ENCODE peak calls at places on chromosomes 5 and 9, in seven cellular contexts. W, X, C, R, T, F and E are unnamed samples.

GRCh38 chr9:69963728-69964127 is 79.9 kb upstream of the MAMDC2 start:
- DNase-seq in W (no peak), X (no peak), C (no peak), R (no peak), T (no peak), F (no peak), E (no peak)

GRCh38 chr5:168269950-168270349 is 21.5 kb upstream of the WWC1 start:
- DNase-seq in W (peak; percentile 3), X (no peak), C (no peak), R (no peak), T (no peak), F (no peak), E (no peak)

GRCh38 chr9:98086461-98086860 is 29.9 kb downstream of the NANS start:
- DNase-seq in W (no peak), X (no peak), C (no peak), R (no peak), T (no peak), F (no peak), E (no peak)

GRCh38 chr9:11158063-11158462 is 545.3 kb upstream of the PTPRD start:
- DNase-seq in W (no peak), X (no peak), C (no peak), R (no peak), T (peak; percentile 35), F (no peak), E (no peak)

GRCh38 chr9:33164138-33164809 is 2.9 kb downstream of the B4GALT1 start:
- DNase-seq in W (no peak), X (no peak), C (no peak), R (no peak), T (no peak), F (no peak), E (no peak)

GRCh38 chr9:15404171-15404570 is 18.5 kb upstream of the SNAPC3 start:
- DNase-seq in W (no peak), X (peak; percentile 65), C (no peak), R (no peak), T (no peak), F (no peak), E (no peak)

GRCh38 chr5:158492850-158493249 is 606.9 kb downstream of the EBF1 start:
- DNase-seq in W (peak; percentile 36), X (no peak), C (no peak), R (no peak), T (no peak), F (no peak), E (no peak)

GRCh38 chr9:124511426-124511840 is 4.2 kb upstream of the NR5A1 start:
- DNase-seq in W (no peak), X (no peak), C (no peak), R (no peak), T (peak; percentile 59), F (peak; percentile 20), E (no peak)

GRCh38 chr5:68049053-68049713 is 166.4 kb upstream of the PIK3R1 start:
- DNase-seq in W (no peak), X (no peak), C (no peak), R (peak; percentile 92), T (no peak), F (no peak), E (no peak)

GRCh38 chr5:83837261-83837894 is 116.7 kb upstream of the HAPLN1 start:
- DNase-seq in W (no peak), X (no peak), C (no peak), R (no peak), T (no peak), F (no peak), E (no peak)

GRCh38 chr5:103021310-103021709 is 98.6 kb downstream of the GIN1 start:
- DNase-seq in W (no peak), X (no peak), C (no peak), R (no peak), T (no peak), F (no peak), E (no peak)

GRCh38 chr9:130991227-130992058 is 17.5 kb upstream of the LAMC3 start:
- DNase-seq in W (no peak), X (no peak), C (no peak), R (no peak), T (no peak), F (no peak), E (no peak)

GRCh38 chr9:115134941-115135340 is 17.0 kb upstream of the TNC start:
- DNase-seq in W (peak; percentile 52), X (no peak), C (no peak), R (no peak), T (no peak), F (no peak), E (no peak)

GRCh38 chr5:126002222-126002897 is 420.8 kb upstream of the GRAMD2B start:
- DNase-seq in W (peak; percentile 94), X (peak; percentile 84), C (peak; percentile 45), R (peak; percentile 40), T (peak; percentile 86), F (no peak), E (no peak)

DNA sequence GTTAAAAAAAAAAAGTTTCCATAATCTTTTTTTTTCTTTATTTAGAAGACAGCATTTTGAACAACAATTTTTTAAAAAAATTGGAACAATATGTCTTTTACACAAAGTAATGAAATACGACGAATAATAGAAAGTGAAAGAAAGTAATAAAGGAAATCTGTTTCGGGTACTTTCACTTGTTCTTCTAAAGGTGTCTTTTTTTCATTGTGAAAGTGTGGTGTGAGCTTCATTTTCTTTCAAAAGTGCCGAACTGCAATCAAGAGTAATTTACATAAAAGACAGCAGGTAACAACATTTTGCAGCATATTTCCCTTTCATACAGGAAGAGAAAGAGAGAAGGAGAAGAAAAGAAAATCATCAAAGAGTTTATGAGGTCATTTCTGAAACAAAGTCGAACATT is 159.7 kb upstream of the CDH12 start:
- DNase-seq in W (no peak), X (no peak), C (no peak), R (no peak), T (no peak), F (no peak), E (no peak)
- H3K4me3 ChIP-seq in W (peak overlapping the region; percentile 14), X (no peak overlapping the region), C (peak overlapping the region; percentile 17), R (peak overlapping the region; percentile 42), T (no peak overlapping the region), F (no peak overlapping the region), E (peak overlapping the region; percentile 20)

DNA sequence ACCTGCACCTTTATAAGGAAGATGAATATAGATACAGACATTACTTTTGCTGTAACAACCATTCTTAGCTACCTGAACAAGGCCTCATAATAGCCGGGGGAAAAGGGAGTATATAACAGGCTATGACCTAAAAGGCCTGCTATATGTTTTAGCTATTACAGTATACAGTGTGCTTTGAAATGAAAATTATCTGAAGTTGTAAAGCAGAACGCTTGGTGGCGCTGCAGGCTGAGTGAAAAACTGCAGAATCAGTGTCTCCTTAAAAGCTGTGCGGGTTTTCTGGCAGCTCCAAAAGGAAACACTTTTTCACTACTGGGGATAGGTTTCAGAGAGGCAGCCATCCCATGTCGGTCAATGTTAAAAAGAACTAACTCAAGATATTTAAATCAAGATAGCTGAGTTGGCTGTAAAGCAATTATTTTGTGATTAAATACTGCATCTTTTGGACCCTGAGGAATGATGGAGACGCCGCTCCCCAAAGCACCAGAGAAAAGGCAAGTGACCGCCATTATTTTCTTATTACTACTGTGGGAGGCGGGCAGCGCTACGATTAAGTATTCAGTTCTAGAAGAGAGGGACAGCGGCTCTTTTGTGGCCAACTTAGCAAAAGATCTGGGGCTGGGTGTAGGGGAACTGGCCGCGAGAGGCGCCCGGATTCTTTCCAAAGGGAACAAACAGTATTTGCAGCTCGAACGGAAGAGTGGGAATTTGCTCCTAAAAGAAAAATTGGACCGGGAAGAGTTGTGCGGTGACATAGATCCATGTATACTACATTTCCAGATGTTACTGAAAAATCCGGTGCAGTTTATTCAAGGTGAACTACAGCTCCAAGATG is 5.9 kb downstream of the PCDHB6 start:
- DNase-seq in W (no peak), X (no peak), C (no peak), R (peak; percentile 65), T (no peak), F (peak; percentile 5), E (no peak)
- H3K4me3 ChIP-seq in W (no peak overlapping the region), X (no peak overlapping the region), C (no peak overlapping the region), R (no peak overlapping the region), T (no peak overlapping the region), F (no peak overlapping the region), E (no peak overlapping the region)

GRCh38 chr9:126397056-126397455 is 70.4 kb downstream of the MVB12B start:
- DNase-seq in W (no peak), X (no peak), C (no peak), R (no peak), T (no peak), F (no peak), E (no peak)
- H3K4me3 ChIP-seq in W (no peak overlapping the region), X (no peak overlapping the region), C (no peak overlapping the region), R (no peak overlapping the region), T (no peak overlapping the region), F (no peak overlapping the region), E (no peak overlapping the region)

DNA sequence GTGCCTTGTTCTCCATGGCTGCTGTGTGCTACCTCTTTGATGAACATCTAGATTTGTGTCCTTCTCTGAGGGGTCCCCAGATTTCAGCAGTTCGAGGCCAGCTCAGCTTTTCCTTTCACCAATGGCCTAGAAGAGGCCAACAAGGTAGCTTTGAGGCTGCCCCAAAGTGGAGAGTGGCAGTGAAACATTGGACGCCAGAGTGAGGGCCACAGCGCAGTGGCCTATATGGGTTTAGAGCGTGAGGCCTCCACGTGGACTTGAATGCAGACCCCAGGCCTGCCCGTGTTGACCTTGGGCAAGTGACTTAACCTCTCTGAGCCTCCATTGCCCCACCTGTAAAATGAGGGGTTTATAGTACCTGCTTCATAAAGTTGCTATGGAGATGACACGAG is 11.8 kb downstream of the MYOZ3 start:
- DNase-seq in W (no peak), X (no peak), C (no peak), R (no peak), T (no peak), F (no peak), E (no peak)
- H3K4me3 ChIP-seq in W (no peak overlapping the region), X (peak overlapping the region; percentile 57), C (peak overlapping the region; percentile 44), R (peak overlapping the region; percentile 64), T (peak overlapping the region; percentile 56), F (peak overlapping the region; percentile 85), E (peak overlapping the region; percentile 43)

GRCh38 chr5:169832236-169832635 is 148.1 kb downstream of the INSYN2B start:
- DNase-seq in W (no peak), X (no peak), C (no peak), R (no peak), T (no peak), F (no peak), E (no peak)
- H3K4me3 ChIP-seq in W (no peak overlapping the region), X (no peak overlapping the region), C (no peak overlapping the region), R (no peak overlapping the region), T (no peak overlapping the region), F (no peak overlapping the region), E (no peak overlapping the region)

DNA sequence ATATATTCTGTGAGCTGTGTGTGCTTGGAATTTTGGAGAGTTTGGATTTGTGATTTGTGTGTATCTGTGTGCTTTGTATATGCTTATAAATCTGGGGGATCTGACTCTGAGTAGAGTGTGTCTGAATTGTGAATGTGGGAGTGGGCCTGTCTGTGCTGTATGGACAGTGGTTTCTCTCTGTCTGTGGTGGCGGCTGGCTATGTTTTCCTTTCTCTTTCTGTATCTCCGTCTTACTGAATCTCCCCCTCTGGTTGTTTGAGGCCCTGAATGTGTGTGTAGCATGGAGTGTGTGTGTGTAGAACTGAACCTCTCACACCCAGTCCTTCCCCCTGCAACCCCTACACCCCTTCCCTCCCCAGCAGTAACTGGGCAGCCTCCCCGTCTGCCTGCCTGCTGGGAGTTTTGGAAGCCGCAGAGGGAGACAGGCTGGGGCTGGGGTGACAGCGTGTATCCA is 4.7 kb downstream of the CXXC5 start:
- DNase-seq in W (no peak), X (no peak), C (no peak), R (no peak), T (no peak), F (no peak), E (no peak)
- H3K4me3 ChIP-seq in W (peak overlapping the region; percentile 11), X (peak overlapping the region; percentile 98), C (no peak overlapping the region), R (peak overlapping the region; percentile 90), T (peak overlapping the region; percentile 55), F (no peak overlapping the region), E (no peak overlapping the region)